ENCODE peak calls at places on chromosomes 7 and 10, in six cellular contexts. J is T-helper 2 cell; F is mesothelial cell of epicardium; L is C1 segment of cervical spinal cord; B is astrocyte of the spinal cord; K is activated CD8-positive, alpha-beta memory T cell treated with anti-CD3 and anti-CD28 coated beads for 24 hours. Z is an unnamed sample.

GRCh38 chr10:996031-996430 is 7.8 kb downstream of the GTPBP4 start:
- DNase-seq in J (no peak), F (no peak), L (no peak), B (no peak), K (peak; percentile 35), Z (no peak)

GRCh38 chr10:49749556-49750491 is 12.3 kb downstream of the OGDHL start:
- DNase-seq in J (no peak), F (no peak), L (no peak), B (no peak), K (peak; percentile 41), Z (no peak)

GRCh38 chr10:88092975-88093374 is 229.6 kb downstream of the PTEN start:
- DNase-seq in J (no peak), F (no peak), L (no peak), B (no peak), K (no peak), Z (no peak)

GRCh38 chr10:89793649-89794254 is 92.4 kb downstream of the KIF20B start:
- DNase-seq in J (no peak), F (no peak), L (no peak), B (peak; percentile 79), K (no peak), Z (peak; percentile 82)

GRCh38 chr10:28991738-28992270 is 297.1 kb upstream of the LYZL1 start:
- DNase-seq in J (no peak), F (no peak), L (no peak), B (peak; percentile 55), K (peak; percentile 61), Z (peak; percentile 66)

GRCh38 chr7:31003721-31004120 is 40.0 kb downstream of the GHRHR start:
- DNase-seq in J (no peak), F (no peak), L (no peak), B (no peak), K (no peak), Z (no peak)

GRCh38 chr7:467393-467828 is 52.2 kb downstream of the PDGFA start:
- DNase-seq in J (no peak), F (no peak), L (no peak), B (no peak), K (no peak), Z (no peak)

GRCh38 chr10:71280825-71281224 is 38.2 kb upstream of the SLC29A3 start:
- DNase-seq in J (no peak), F (no peak), L (no peak), B (no peak), K (no peak), Z (no peak)

GRCh38 chr10:127228195-127228785 is 31.9 kb upstream of the INSYN2A start:
- DNase-seq in J (no peak), F (no peak), L (no peak), B (peak; percentile 6), K (no peak), Z (peak; percentile 5)

GRCh38 chr7:46321556-46322205 is 400.6 kb upstream of the IGFBP3 start:
- DNase-seq in J (no peak), F (no peak), L (no peak), B (peak; percentile 81), K (no peak), Z (no peak)

GRCh38 chr10:69232252-69232651 is 12.1 kb downstream of the HKDC1 start:
- DNase-seq in J (no peak), F (no peak), L (no peak), B (peak; percentile 70), K (no peak), Z (no peak)

GRCh38 chr10:110529596-110530011 is 31.9 kb downstream of the DUSP5 start:
- DNase-seq in J (no peak), F (no peak), L (no peak), B (no peak), K (peak; percentile 74), Z (no peak)

GRCh38 chr10:13189946-13190345 is 28.6 kb downstream of the MCM10 start:
- DNase-seq in J (no peak), F (no peak), L (no peak), B (no peak), K (no peak), Z (no peak)

GRCh38 chr10:10295537-10295936 is 722.1 kb upstream of the CELF2 start:
- DNase-seq in J (no peak), F (no peak), L (no peak), B (no peak), K (no peak), Z (no peak)

GRCh38 chr10:85228726-85229125 is 900.3 kb downstream of the CCSER2 start:
- DNase-seq in J (no peak), F (no peak), L (no peak), B (no peak), K (no peak), Z (no peak)

GRCh38 chr7:138008588-138009349 is 6.9 kb upstream of the CREB3L2 start:
- DNase-seq in J (no peak), F (no peak), L (peak; percentile 41), B (peak; percentile 75), K (peak; percentile 67), Z (peak; percentile 76)

Z was measured in neural progenitor cell.